ENCODE peak calls at places on chromosomes 13 and 19, in four cellular contexts. One of them, this sample, is unnamed.

GRCh38 chr13:98406475-98406874 is 170.4 kb downstream of the STK24 start:
- DNase-seq in body of pancreas: peak; percentile 17
- DNase-seq in mesothelial cell of epicardium: no peak
- DNase-seq in fibroblast of mammary gland: no peak
- DNase-seq in this sample: peak; percentile 35

GRCh38 chr19:5200844-5201243 is 139.8 kb downstream of the PTPRS start:
- DNase-seq in mesothelial cell of epicardium: no peak
- DNase-seq in fibroblast of mammary gland: peak; percentile 10
- DNase-seq in body of pancreas: no peak
- DNase-seq in this sample: no peak

GRCh38 chr13:29858231-29858630 is 7.8 kb upstream of the UBL3 start:
- DNase-seq in mesothelial cell of epicardium: no peak
- DNase-seq in body of pancreas: no peak
- DNase-seq in fibroblast of mammary gland: peak; percentile 17
- DNase-seq in this sample: no peak

GRCh38 chr19:18683955-18684641 is 618 bp downstream of the CRTC1 start:
- DNase-seq in fibroblast of mammary gland: no peak
- DNase-seq in body of pancreas: no peak
- DNase-seq in mesothelial cell of epicardium: no peak
- DNase-seq in this sample: no peak

GRCh38 chr19:10761443-10762242 is 43.8 kb downstream of the DNM2 start:
- DNase-seq in body of pancreas: no peak
- DNase-seq in mesothelial cell of epicardium: no peak
- DNase-seq in fibroblast of mammary gland: no peak
- DNase-seq in this sample: no peak

GRCh38 chr19:49437231-49437630 is 4.1 kb downstream of the SLC17A7 start:
- DNase-seq in body of pancreas: no peak
- DNase-seq in fibroblast of mammary gland: no peak
- DNase-seq in mesothelial cell of epicardium: no peak
- DNase-seq in this sample: no peak

GRCh38 chr13:75489502-75490263 is 7.7 kb upstream of the TBC1D4 start:
- DNase-seq in body of pancreas: peak; percentile 26
- DNase-seq in mesothelial cell of epicardium: no peak
- DNase-seq in fibroblast of mammary gland: peak; percentile 84
- DNase-seq in this sample: no peak

GRCh38 chr19:33052352-33052972 is 12.2 kb downstream of the RHPN2 start:
- DNase-seq in mesothelial cell of epicardium: no peak
- DNase-seq in body of pancreas: peak; percentile 54
- DNase-seq in fibroblast of mammary gland: peak; percentile 45
- DNase-seq in this sample: no peak

GRCh38 chr19:15456871-15457700 is 7.3 kb downstream of the RASAL3 start:
- DNase-seq in fibroblast of mammary gland: no peak
- DNase-seq in mesothelial cell of epicardium: no peak
- DNase-seq in body of pancreas: peak; percentile 48
- DNase-seq in this sample: no peak

GRCh38 chr13:42393573-42394360 is 121.8 kb downstream of the AKAP11 start:
- DNase-seq in fibroblast of mammary gland: no peak
- DNase-seq in mesothelial cell of epicardium: no peak
- DNase-seq in body of pancreas: no peak
- DNase-seq in this sample: no peak

GRCh38 chr19:19077103-19077502 is 13.3 kb downstream of the SLC25A42 start:
- DNase-seq in mesothelial cell of epicardium: no peak
- DNase-seq in body of pancreas: no peak
- DNase-seq in fibroblast of mammary gland: no peak
- DNase-seq in this sample: no peak

GRCh38 chr19:55640577-55641375 is at the start of gene ZNF580:
- DNase-seq in fibroblast of mammary gland: peak; percentile 72
- DNase-seq in mesothelial cell of epicardium: no peak
- DNase-seq in body of pancreas: peak; percentile 53
- DNase-seq in this sample: peak; percentile 78

GRCh38 chr13:78593652-78594494 is 9.5 kb downstream of the POU4F1 start:
- DNase-seq in mesothelial cell of epicardium: no peak
- DNase-seq in body of pancreas: no peak
- DNase-seq in fibroblast of mammary gland: no peak
- DNase-seq in this sample: no peak

GRCh38 chr19:371501-372160 is 27.0 kb upstream of the MIER2 start:
- DNase-seq in fibroblast of mammary gland: no peak
- DNase-seq in body of pancreas: no peak
- DNase-seq in mesothelial cell of epicardium: no peak
- DNase-seq in this sample: no peak

GRCh38 chr19:32675720-32676185 is at the start of gene RGS9BP:
- DNase-seq in fibroblast of mammary gland: peak; percentile 72
- DNase-seq in mesothelial cell of epicardium: no peak
- DNase-seq in body of pancreas: peak; percentile 76
- DNase-seq in this sample: peak; percentile 89

GRCh38 chr19:1853295-1854031 is 5.2 kb upstream of the REXO1 start:
- DNase-seq in mesothelial cell of epicardium: no peak
- DNase-seq in fibroblast of mammary gland: peak; percentile 76
- DNase-seq in body of pancreas: peak; percentile 84
- DNase-seq in this sample: no peak

GRCh38 chr13:113771709-113772331 is 12.8 kb downstream of the TMEM255B start:
- DNase-seq in body of pancreas: no peak
- DNase-seq in fibroblast of mammary gland: peak; percentile 24
- DNase-seq in mesothelial cell of epicardium: no peak
- DNase-seq in this sample: no peak

GRCh38 chr19:3397266-3398022 is 31.1 kb downstream of the NFIC start:
- DNase-seq in fibroblast of mammary gland: peak; percentile 44
- DNase-seq in body of pancreas: peak; percentile 68
- DNase-seq in mesothelial cell of epicardium: no peak
- DNase-seq in this sample: no peak

GRCh38 chr13:66513728-66514127 is 716.4 kb downstream of the PCDH9 start:
- DNase-seq in body of pancreas: no peak
- DNase-seq in mesothelial cell of epicardium: no peak
- DNase-seq in fibroblast of mammary gland: no peak
- DNase-seq in this sample: no peak

GRCh38 chr19:913080-913748 is at the start of gene R3HDM4:
- DNase-seq in body of pancreas: peak; percentile 80
- DNase-seq in fibroblast of mammary gland: peak; percentile 30
- DNase-seq in mesothelial cell of epicardium: peak; percentile 73
- DNase-seq in this sample: peak; percentile 86

GRCh38 chr13:94968040-94968756 is 255.9 kb upstream of the SOX21 start:
- DNase-seq in fibroblast of mammary gland: no peak
- DNase-seq in body of pancreas: no peak
- DNase-seq in mesothelial cell of epicardium: no peak
- DNase-seq in this sample: no peak

GRCh38 chr13:71831716-71832115 is 35.3 kb downstream of the DACH1 start:
- DNase-seq in fibroblast of mammary gland: no peak
- DNase-seq in mesothelial cell of epicardium: no peak
- DNase-seq in body of pancreas: no peak
- DNase-seq in this sample: no peak

GRCh38 chr13:20608438-20609020 is 41.6 kb downstream of the IFT88 start:
- DNase-seq in mesothelial cell of epicardium: no peak
- DNase-seq in fibroblast of mammary gland: peak; percentile 3
- DNase-seq in body of pancreas: no peak
- DNase-seq in this sample: no peak

GRCh38 chr19:19661141-19661674 is 2.3 kb downstream of the ATP13A1 start:
- DNase-seq in body of pancreas: no peak
- DNase-seq in mesothelial cell of epicardium: no peak
- DNase-seq in fibroblast of mammary gland: no peak
- DNase-seq in this sample: no peak

GRCh38 chr19:13033819-13034611 is 38.7 kb downstream of the NFIX start:
- DNase-seq in mesothelial cell of epicardium: no peak
- DNase-seq in body of pancreas: peak; percentile 86
- DNase-seq in fibroblast of mammary gland: peak; percentile 69
- DNase-seq in this sample: no peak

GRCh38 chr19:56080669-56081401 is 40.3 kb downstream of the ZNF787 start:
- DNase-seq in fibroblast of mammary gland: peak; percentile 74
- DNase-seq in body of pancreas: peak; percentile 85
- DNase-seq in mesothelial cell of epicardium: peak; percentile 57
- DNase-seq in this sample: peak; percentile 14

GRCh38 chr19:23531976-23532375 is 136.7 kb upstream of the ZNF91 start:
- DNase-seq in mesothelial cell of epicardium: no peak
- DNase-seq in body of pancreas: no peak
- DNase-seq in fibroblast of mammary gland: no peak
- DNase-seq in this sample: no peak

GRCh38 chr19:28546148-28546685 is 666.7 kb downstream of the UQCRFS1 start:
- DNase-seq in body of pancreas: no peak
- DNase-seq in fibroblast of mammary gland: no peak
- DNase-seq in mesothelial cell of epicardium: no peak
- DNase-seq in this sample: no peak

GRCh38 chr19:38210458-38210987 is 13.5 kb downstream of the DPF1 start:
- DNase-seq in body of pancreas: peak; percentile 37
- DNase-seq in mesothelial cell of epicardium: peak; percentile 65
- DNase-seq in fibroblast of mammary gland: no peak
- DNase-seq in this sample: no peak

GRCh38 chr19:55459551-55459949 is 1.9 kb downstream of the ISOC2 start:
- DNase-seq in mesothelial cell of epicardium: no peak
- DNase-seq in fibroblast of mammary gland: no peak
- DNase-seq in body of pancreas: no peak
- DNase-seq in this sample: no peak

GRCh38 chr19:40216013-40216776 is 2.0 kb downstream of the TTC9B start:
- DNase-seq in fibroblast of mammary gland: no peak
- DNase-seq in mesothelial cell of epicardium: no peak
- DNase-seq in body of pancreas: no peak
- DNase-seq in this sample: no peak

GRCh38 chr19:10915511-10916091 is 12.8 kb downstream of the YIPF2 start:
- DNase-seq in mesothelial cell of epicardium: no peak
- DNase-seq in body of pancreas: no peak
- DNase-seq in fibroblast of mammary gland: peak; percentile 96
- DNase-seq in this sample: no peak

GRCh38 chr13:46146898-46147297 is 35.1 kb downstream of the LCP1 start:
- DNase-seq in fibroblast of mammary gland: peak; percentile 18
- DNase-seq in body of pancreas: no peak
- DNase-seq in mesothelial cell of epicardium: no peak
- DNase-seq in this sample: no peak

GRCh38 chr19:47267350-47267759 is 7.3 kb upstream of the INAFM1 start:
- DNase-seq in mesothelial cell of epicardium: no peak
- DNase-seq in fibroblast of mammary gland: peak; percentile 16
- DNase-seq in body of pancreas: peak; percentile 72
- DNase-seq in this sample: no peak

GRCh38 chr19:6593651-6594416 is 2.9 kb upstream of the CD70 start:
- DNase-seq in fibroblast of mammary gland: peak; percentile 23
- DNase-seq in body of pancreas: no peak
- DNase-seq in mesothelial cell of epicardium: no peak
- DNase-seq in this sample: no peak

GRCh38 chr13:94784066-94784465 is 71.7 kb upstream of the SOX21 start:
- DNase-seq in fibroblast of mammary gland: peak; percentile 17
- DNase-seq in mesothelial cell of epicardium: no peak
- DNase-seq in body of pancreas: no peak
- DNase-seq in this sample: no peak

DNA sequence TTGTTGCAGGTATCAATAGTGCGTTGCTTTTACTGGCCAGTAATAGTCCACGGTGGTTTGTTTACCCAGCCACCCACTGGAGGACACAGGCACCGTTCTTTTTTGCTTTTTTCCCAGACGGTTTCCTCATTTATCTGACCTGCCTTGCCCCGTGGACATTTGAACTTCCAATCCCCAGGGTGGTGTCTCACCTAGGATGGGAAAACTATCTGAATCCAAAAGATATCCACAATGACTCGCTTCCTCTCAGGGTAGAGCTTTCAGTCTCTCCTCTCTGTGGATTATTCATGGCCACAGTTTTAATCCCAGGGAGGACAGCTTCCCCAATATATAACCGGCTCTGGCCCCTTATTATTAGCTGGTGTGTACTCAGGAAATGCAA is 170.8 kb downstream of the FOXO1 start:
- DNase-seq in body of pancreas: no peak
- DNase-seq in mesothelial cell of epicardium: no peak
- DNase-seq in fibroblast of mammary gland: no peak
- DNase-seq in this sample: no peak
- TF ChIP-seq CTCF in body of pancreas: no peak
- TF ChIP-seq CTCF in mesothelial cell of epicardium: no peak
- TF ChIP-seq CTCF in fibroblast of mammary gland: no peak
- TF ChIP-seq CTCF in this sample: no peak

GRCh38 chr19:31356587-31357314 is 7.5 kb upstream of the TSHZ3 start:
- DNase-seq in body of pancreas: peak; percentile 45
- DNase-seq in mesothelial cell of epicardium: no peak
- DNase-seq in fibroblast of mammary gland: no peak
- DNase-seq in this sample: no peak
- TF ChIP-seq CTCF in body of pancreas: peak; percentile 46
- TF ChIP-seq CTCF in mesothelial cell of epicardium: peak; percentile 36
- TF ChIP-seq CTCF in fibroblast of mammary gland: no peak
- TF ChIP-seq CTCF in this sample: peak; percentile 43

DNA sequence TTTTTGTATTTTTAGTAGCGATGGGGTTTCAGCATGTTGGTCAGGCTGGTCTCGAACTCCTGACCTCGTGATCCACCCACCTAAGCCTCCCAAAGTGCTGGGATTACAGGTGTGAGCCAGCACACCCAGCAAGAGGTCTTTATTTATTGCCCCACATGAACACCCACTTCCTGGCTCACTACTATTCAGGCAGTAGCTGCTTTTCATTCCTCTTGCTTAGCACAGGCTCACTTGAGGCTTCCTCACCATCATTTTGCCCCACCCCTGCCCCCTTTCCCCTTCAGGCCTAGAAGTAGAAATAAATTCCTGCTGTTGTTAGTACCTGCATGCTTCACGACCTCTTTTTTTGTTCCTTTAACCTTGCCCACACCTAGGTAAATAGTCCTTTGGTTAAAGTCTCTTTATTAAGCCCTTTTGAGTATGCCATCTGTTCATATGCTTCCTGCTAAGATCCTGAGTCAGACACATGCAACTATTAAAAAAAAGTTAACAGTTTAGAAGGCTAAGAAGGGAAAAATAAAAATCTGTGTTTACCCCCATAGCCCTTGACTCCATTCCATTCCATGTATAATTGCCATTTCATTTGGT is 33.5 kb upstream of the ITM2B start:
- DNase-seq in fibroblast of mammary gland: no peak
- DNase-seq in body of pancreas: no peak
- DNase-seq in mesothelial cell of epicardium: no peak
- DNase-seq in this sample: no peak
- TF ChIP-seq CTCF in fibroblast of mammary gland: no peak
- TF ChIP-seq CTCF in body of pancreas: no peak
- TF ChIP-seq CTCF in mesothelial cell of epicardium: no peak
- TF ChIP-seq CTCF in this sample: no peak

DNA sequence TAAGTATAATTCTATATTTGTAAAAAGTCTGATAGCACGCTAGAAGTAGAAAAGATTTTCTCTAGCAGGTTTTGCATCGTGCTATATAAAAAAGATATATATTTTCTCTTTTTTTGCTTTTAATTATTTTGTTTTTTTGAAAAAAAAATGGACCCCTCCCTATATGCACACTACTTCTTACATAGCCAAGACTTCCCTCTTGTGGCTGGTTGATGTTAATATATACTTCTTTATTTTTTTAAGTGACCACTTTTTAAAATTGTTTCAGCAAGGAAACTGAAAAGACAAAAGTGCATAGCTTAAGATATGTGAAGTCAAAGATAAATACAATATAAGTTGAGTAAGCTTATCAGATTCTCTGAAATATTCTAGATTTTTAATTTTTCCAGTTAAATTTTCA is 1202.8 kb downstream of the DIAPH3 start:
- DNase-seq in mesothelial cell of epicardium: no peak
- DNase-seq in fibroblast of mammary gland: peak; percentile 1
- DNase-seq in body of pancreas: no peak
- DNase-seq in this sample: no peak
- TF ChIP-seq CTCF in mesothelial cell of epicardium: no peak
- TF ChIP-seq CTCF in fibroblast of mammary gland: no peak
- TF ChIP-seq CTCF in body of pancreas: no peak
- TF ChIP-seq CTCF in this sample: no peak

This sample was measured in ascending aorta.